ENCODE peak calls at places on chromosomes 2 and 18, in nine cellular contexts. O is dorsolateral prefrontal cortex, Q is lower lobe of right lung, F is transverse colon, D is upper lobe of right lung, P is psoas muscle, Z is adrenal gland, Y is heart right ventricle, C is neural progenitor cell. X is an unnamed sample. For H3K27me3, the result is how much of the 10 kb centered on the place peaks cover.

GRCh38 chr2:218263817-218264611 is 3.2 kb downstream of the GPBAR1 start:
- DNase-seq in O (no peak), Q (no peak), F (peak), D (peak), P (peak), Z (no peak), Y (no peak), C (no peak), X (no peak)

GRCh38 chr18:41128545-41128944 is 826.5 kb upstream of the PIK3C3 start:
- DNase-seq in O (no peak), Q (no peak), F (no peak), D (no peak), P (no peak), Z (no peak), Y (no peak), C (no peak), X (peak)

GRCh38 chr18:24369420-24369819 is 28.2 kb downstream of the OSBPL1A start:
- DNase-seq in O (no peak), Q (no peak), F (no peak), D (no peak), P (no peak), Z (no peak), Y (no peak), C (no peak), X (no peak)

GRCh38 chr2:178397002-178397605 is 53.9 kb downstream of the PRKRA start:
- DNase-seq in O (no peak), Q (no peak), F (no peak), D (no peak), P (no peak), Z (no peak), Y (no peak), C (peak), X (peak)

GRCh38 chr2:130345091-130345490 is 2.4 kb downstream of the IMP4 start:
- DNase-seq in O (no peak), Q (no peak), F (no peak), D (no peak), P (no peak), Z (no peak), Y (no peak), C (no peak), X (no peak)

GRCh38 chr2:202883987-202884675 is 12.6 kb upstream of the ICA1L start:
- DNase-seq in O (no peak), Q (no peak), F (no peak), D (no peak), P (no peak), Z (no peak), Y (no peak), C (no peak), X (peak)

GRCh38 chr2:64352292-64352691 is 101.7 kb upstream of the LGALSL start:
- DNase-seq in O (no peak), Q (no peak), F (no peak), D (no peak), P (no peak), Z (no peak), Y (no peak), C (no peak), X (no peak)

GRCh38 chr2:14634223-14634884 is 1.8 kb downstream of the LRATD1 start:
- DNase-seq in O (peak), Q (peak), F (peak), D (peak), P (peak), Z (peak), Y (peak), C (peak), X (peak)

GRCh38 chr2:197102202-197102601 is 175.7 kb upstream of the PGAP1 start:
- DNase-seq in O (no peak), Q (no peak), F (no peak), D (no peak), P (no peak), Z (no peak), Y (no peak), C (no peak), X (no peak)

GRCh38 chr2:218041302-218042165 is 27.5 kb upstream of the RUFY4 start:
- DNase-seq in O (no peak), Q (no peak), F (no peak), D (no peak), P (no peak), Z (no peak), Y (no peak), C (no peak), X (no peak)

GRCh38 chr18:75638597-75639467 is 211.3 kb upstream of the SMIM21 start:
- DNase-seq in O (peak), Q (no peak), F (no peak), D (no peak), P (no peak), Z (peak), Y (peak), C (peak), X (peak)

GRCh38 chr2:91477731-91478672 is 2786.5 kb downstream of the RPIA start:
- DNase-seq in O (no peak), Q (peak), F (no peak), D (peak), P (peak), Z (no peak), Y (peak), C (peak), X (no peak)

GRCh38 chr2:131155208-131155855 is 50.2 kb downstream of the PLEKHB2 start:
- DNase-seq in O (no peak), Q (no peak), F (no peak), D (no peak), P (no peak), Z (no peak), Y (no peak), C (no peak), X (no peak)

GRCh38 chr2:23414876-23415275 is 29.9 kb downstream of the KLHL29 start:
- DNase-seq in O (no peak), Q (no peak), F (no peak), D (no peak), P (no peak), Z (no peak), Y (no peak), C (peak), X (peak)

DNA sequence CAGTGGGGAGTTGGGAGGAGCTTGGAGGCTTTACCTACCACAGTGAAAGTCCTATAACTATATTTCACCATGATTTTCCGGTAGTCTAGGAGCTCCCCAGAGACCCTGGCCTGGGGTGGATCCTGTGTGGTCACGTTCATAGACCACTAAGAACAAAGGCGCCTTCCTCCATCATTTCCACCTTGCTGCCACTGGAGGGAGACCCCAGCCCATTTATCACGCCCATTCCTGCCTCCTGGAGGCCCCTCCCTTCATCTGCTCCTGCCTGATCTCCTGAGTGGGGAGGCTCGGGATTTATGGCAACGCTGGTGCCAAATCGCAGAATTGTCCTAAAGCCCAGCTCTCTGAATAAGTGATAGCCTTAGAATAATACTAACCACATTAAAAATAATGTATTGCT is 507.6 kb upstream of the SPHKAP start:
- DNase-seq in O (no peak), Q (no peak), F (no peak), D (no peak), P (no peak), Z (no peak), Y (no peak), C (peak), X (no peak)
- TF ChIP-seq CTCF in O (no peak), Q (peak), F (no peak), D (peak), P (no peak), Z (no peak), Y (no peak), C (peak), X (peak)

GRCh38 chr2:156437876-156438410 is 1.8 kb downstream of the GPD2 start:
- DNase-seq in O (no peak), Q (no peak), F (no peak), D (no peak), P (no peak), Z (no peak), Y (no peak), C (no peak), X (no peak)
- H3K27ac ChIP-seq in O (no peak), Q (peak), F (peak), D (peak), P (peak), Z (no peak), Y (no peak), C (no peak), X (no peak)

DNA sequence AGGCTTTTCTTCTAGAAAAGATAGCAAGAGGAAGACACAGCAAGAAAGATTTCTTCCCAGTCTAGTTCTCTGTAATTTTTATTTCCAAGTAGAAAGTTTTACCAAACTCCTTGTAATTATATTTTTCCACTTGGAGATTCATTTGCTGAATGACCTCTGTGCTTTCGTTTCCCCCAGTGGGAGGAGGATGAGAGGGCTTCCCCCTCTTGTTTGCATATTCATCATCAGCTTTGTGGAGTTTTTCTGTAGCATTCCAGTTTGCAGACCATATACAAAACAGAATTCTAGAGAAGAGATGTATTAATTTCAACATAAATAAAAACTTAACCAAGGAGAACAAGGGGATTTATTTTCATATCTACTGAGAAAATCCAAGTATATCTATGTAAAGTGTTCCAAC is 51.3 kb downstream of the RMDN2 start:
- DNase-seq in O (no peak), Q (no peak), F (no peak), D (no peak), P (no peak), Z (no peak), Y (no peak), C (no peak), X (no peak)
- H3K27me3 ChIP-seq in O (under half), Q (under half), F (under half), D (under half), P (under half), Z (under half), Y (under half), C (under half), X (under half)

DNA sequence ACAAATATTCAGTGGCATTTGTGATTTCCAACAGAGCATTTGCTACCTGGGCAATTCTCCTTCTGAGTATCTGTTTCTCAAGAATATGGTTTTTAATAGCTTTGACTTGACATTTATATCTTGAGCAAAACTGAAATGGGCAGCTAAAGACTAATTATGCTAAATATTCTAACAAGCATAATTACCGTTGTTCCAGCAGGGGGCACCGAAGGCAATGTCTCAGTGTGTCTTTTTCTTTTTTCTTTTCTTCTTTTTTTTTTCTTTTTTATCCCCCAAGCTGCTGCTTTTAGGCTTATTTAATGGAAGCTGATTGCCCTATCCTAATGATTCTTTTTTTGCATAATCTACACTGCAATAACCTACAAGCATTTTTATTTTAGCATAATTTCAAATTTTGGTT is 138.9 kb upstream of the NABP1 start:
- DNase-seq in O (no peak), Q (no peak), F (no peak), D (no peak), P (no peak), Z (no peak), Y (no peak), C (peak), X (peak)
- TF ChIP-seq CTCF in O (peak), Q (peak), F (peak), D (peak), P (no peak), Z (peak), Y (peak), C (peak), X (peak)

X was measured in brain microvascular endothelial cell.